ENCODE peak calls at places on chromosomes 11 and 22, in four cellular contexts. E is NB4, A is RCC 7860, O is hepatic stellate cell. Y is an unnamed sample.

GRCh38 chr11:119727523-119728081 is 1.4 kb downstream of the NECTIN1 start:
- DNase-seq in E (peak), A (no peak), O (peak), Y (no peak)

GRCh38 chr11:12811861-12812260 is 137.6 kb downstream of the TEAD1 start:
- DNase-seq in E (no peak), A (no peak), O (no peak), Y (no peak)

GRCh38 chr11:12727556-12728070 is 53.4 kb downstream of the TEAD1 start:
- DNase-seq in E (no peak), A (no peak), O (peak), Y (no peak)

GRCh38 chr11:47966621-47967020 is 13.7 kb upstream of the PTPRJ start:
- DNase-seq in E (no peak), A (no peak), O (no peak), Y (no peak)

GRCh38 chr11:20626279-20626678 is 26.9 kb downstream of the SLC6A5 start:
- DNase-seq in E (no peak), A (no peak), O (no peak), Y (no peak)

GRCh38 chr11:113446938-113447337 is 28.3 kb downstream of the DRD2 start:
- DNase-seq in E (no peak), A (no peak), O (no peak), Y (no peak)

GRCh38 chr11:86800076-86800955 is at the start of gene PRSS23:
- DNase-seq in E (no peak), A (peak), O (peak), Y (peak)

GRCh38 chr22:42743501-42743991 is 22.9 kb upstream of the A4GALT start:
- DNase-seq in E (no peak), A (no peak), O (peak), Y (peak)